ENCODE peak calls at places on chromosome 7, in four cellular contexts. O is fibroblast of the aortic adventitia; L is CD4-positive, alpha-beta T cell; E is AG09309. V is an unnamed sample.

GRCh38 chr7:27739301-27739913 is 555 bp upstream of the TAX1BP1 start:
- DNase-seq in O (peak; percentile 76), E (no peak), L (no peak), V (no peak)

GRCh38 chr7:122628651-122629411 is 70.1 kb downstream of the RNF133 start:
- DNase-seq in O (peak; percentile 50), L (no peak), E (no peak), V (no peak)

GRCh38 chr7:148527717-148528168 is 62.8 kb upstream of the C7orf33 start:
- DNase-seq in E (peak; percentile 63), L (peak; percentile 84), O (peak; percentile 67), V (peak; percentile 70)

GRCh38 chr7:144050093-144050492 is 1.3 kb downstream of the OR2A5 start:
- DNase-seq in E (no peak), L (no peak), O (no peak), V (no peak)

GRCh38 chr7:132933076-132933466 is 148.8 kb downstream of the CHCHD3 start:
- DNase-seq in L (no peak), E (peak; percentile 39), O (peak; percentile 91), V (no peak)

GRCh38 chr7:13878154-13878553 is 111.3 kb downstream of the ETV1 start:
- DNase-seq in O (no peak), E (no peak), L (no peak), V (no peak)

GRCh38 chr7:139897422-139898085 is 68.5 kb downstream of the TBXAS1 start:
- DNase-seq in L (no peak), E (no peak), O (no peak), V (no peak)

GRCh38 chr7:48090095-48090805 is 1.2 kb downstream of the UPP1 start:
- DNase-seq in L (no peak), E (no peak), O (peak; percentile 22), V (no peak)

GRCh38 chr7:95919574-95919973 is 147.2 kb downstream of the DYNC1I1 start:
- DNase-seq in E (no peak), L (no peak), O (no peak), V (no peak)

GRCh38 chr7:155590215-155591023 is 44.1 kb upstream of the CNPY1 start:
- DNase-seq in E (no peak), O (peak; percentile 34), L (no peak), V (no peak)

GRCh38 chr7:47757946-47758371 is 176.0 kb upstream of the TNS3 start:
- DNase-seq in L (no peak), E (peak; percentile 73), O (peak; percentile 60), V (no peak)

GRCh38 chr7:32518534-32519140 is 23.3 kb downstream of the AVL9 start:
- DNase-seq in E (no peak), L (no peak), O (peak; percentile 43), V (no peak)

GRCh38 chr7:5296627-5297226 is 14.0 kb downstream of the SLC29A4 start:
- DNase-seq in L (peak; percentile 80), E (no peak), O (no peak), V (peak; percentile 60)

GRCh38 chr7:151247611-151248176 is 800 bp downstream of the SMARCD3 start:
- DNase-seq in E (no peak), O (no peak), L (no peak), V (no peak)

GRCh38 chr7:94223375-94224084 is 171.2 kb upstream of the COL1A2 start:
- DNase-seq in O (peak; percentile 65), L (no peak), E (no peak), V (no peak)
- TF ChIP-seq CTCF in O (peak; percentile 61), L (no peak), E (peak; percentile 45), V (no peak)

GRCh38 chr7:42736931-42737330 is 174.9 kb downstream of the C7orf25 start:
- DNase-seq in O (no peak), E (no peak), L (no peak), V (no peak)
- TF ChIP-seq CTCF in O (peak; percentile 14), E (no peak), L (no peak), V (no peak)

DNA sequence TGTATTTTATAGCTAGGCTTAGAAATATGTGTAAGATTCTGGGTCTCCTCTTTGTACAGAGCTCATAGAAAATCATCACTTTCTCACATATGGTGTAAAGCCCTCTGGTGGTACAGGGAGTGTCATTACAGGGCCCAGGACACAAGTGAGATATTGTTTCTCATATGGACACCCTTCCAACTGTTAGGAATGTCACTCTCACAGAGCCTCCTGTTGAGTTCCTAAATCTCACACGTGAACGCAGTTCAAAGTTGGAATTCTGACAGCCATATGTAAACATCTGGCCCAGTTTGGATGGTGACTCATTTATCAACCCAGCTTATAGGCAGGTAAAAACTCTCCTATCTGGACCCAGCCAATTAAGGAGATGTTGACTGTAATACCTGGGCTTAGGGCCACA is 35.4 kb upstream of the ZNF107 start:
- DNase-seq in L (no peak), O (peak; percentile 10), E (no peak), V (no peak)
- TF ChIP-seq CTCF in L (peak; percentile 29), O (peak; percentile 49), E (peak; percentile 48), V (peak; percentile 13)

GRCh38 chr7:87507446-87507845 is 32.0 kb upstream of the ABCB4 start:
- DNase-seq in E (no peak), L (no peak), O (no peak), V (no peak)

GRCh38 chr7:87505122-87505521 is 29.6 kb upstream of the ABCB4 start:
- DNase-seq in L (no peak), E (no peak), O (no peak), V (no peak)

GRCh38 chr7:87505557-87506242 is 30.2 kb upstream of the ABCB4 start:
- DNase-seq in O (no peak), L (no peak), E (no peak), V (no peak)

GRCh38 chr7:87510430-87510875 is 35.0 kb upstream of the ABCB4 start:
- DNase-seq in O (no peak), L (no peak), E (no peak), V (no peak)

GRCh38 chr7:87506243-87507180 is 31.0 kb upstream of the ABCB4 start:
- DNase-seq in L (no peak), E (no peak), O (peak; percentile 31), V (no peak)
- TF ChIP-seq CTCF in L (peak; percentile 16), E (peak; percentile 26), O (peak; percentile 29), V (peak; percentile 20)